ENCODE peak calls at places on chromosome 21, in four cellular contexts. E is NCI-H1105 treated with DMSO at 0.1 percent for 48 hours, O is SW480, R is occipital lobe. S is an unnamed sample.

GRCh38 chr21:40204956-40205355 is 337.7 kb downstream of the PCP4 start:
- DNase-seq in R (no peak), E (peak), O (no peak), S (no peak)

GRCh38 chr21:19621837-19622496 is 1218.4 kb upstream of the TMPRSS15 start:
- DNase-seq in O (no peak), R (no peak), E (no peak), S (no peak)

GRCh38 chr21:42031816-42032215 is 21.7 kb upstream of the ZBTB21 start:
- DNase-seq in R (no peak), E (no peak), O (no peak), S (no peak)

GRCh38 chr21:34885636-34886553 is 163.2 kb downstream of the RUNX1 start:
- DNase-seq in E (no peak), R (no peak), O (peak), S (no peak)

GRCh38 chr21:34510148-34511142 is 1.6 kb downstream of the KCNE1 start:
- DNase-seq in O (peak), R (no peak), E (peak), S (peak)

GRCh38 chr21:44907966-44908364 is 12.7 kb downstream of the ITGB2 start:
- DNase-seq in E (no peak), O (no peak), R (no peak), S (no peak)

GRCh38 chr21:40902993-40903392 is 56.0 kb upstream of the DSCAM start:
- DNase-seq in O (no peak), R (no peak), E (no peak), S (no peak)

GRCh38 chr21:41318218-41318617 is 1.6 kb downstream of the FAM3B start:
- DNase-seq in R (no peak), E (no peak), O (no peak), S (no peak)

GRCh38 chr21:46171996-46172862 is 12.0 kb downstream of the SPATC1L start:
- DNase-seq in R (no peak), O (no peak), E (no peak), S (no peak)

GRCh38 chr21:32306021-32306780 is 7.5 kb downstream of the MRAP start:
- DNase-seq in E (no peak), R (peak), O (no peak), S (no peak)

GRCh38 chr21:42383331-42383730 is 12.5 kb downstream of the TMPRSS3 start:
- DNase-seq in O (no peak), R (no peak), E (no peak), S (no peak)

GRCh38 chr21:21268061-21268471 is 269.9 kb downstream of the NCAM2 start:
- DNase-seq in O (no peak), R (peak), E (no peak), S (no peak)

GRCh38 chr21:31326478-31327247 is 17.4 kb downstream of the TIAM1 start:
- DNase-seq in E (no peak), O (no peak), R (no peak), S (no peak)

GRCh38 chr21:38984982-38985422 is 179.3 kb downstream of the ETS2 start:
- DNase-seq in E (no peak), O (no peak), R (no peak), S (no peak)

GRCh38 chr21:36209626-36210171 is 53.1 kb downstream of the DOP1B start:
- DNase-seq in R (peak), E (peak), O (peak), S (peak)